ENCODE peak calls at places on chromosomes 1 and 21, in eight cellular contexts. A is activated CD4-positive, alpha-beta T cell treated with anti-CD3 and anti-CD28 coated beads, Interleukin-2, amount 50 U/mL, for 24 hours; Z is ureter; N is lower lobe of right lung; B is esophagus squamous epithelium; G is fibroblast of mammary gland; S is HEK293T; Y is NCI-H460. V is an unnamed sample.

GRCh38 chr1:55448261-55448660 is 233.1 kb upstream of the USP24 start:
- DNase-seq in A (no peak), Z (no peak), N (no peak), B (no peak), G (no peak), S (no peak), Y (no peak), V (no peak)

GRCh38 chr1:145858238-145858936 is 494 bp downstream of the PIAS3 start:
- DNase-seq in A (no peak), Z (peak; percentile 69), N (peak; percentile 73), B (peak; percentile 19), G (no peak), S (peak; percentile 70), Y (no peak), V (peak; percentile 89)

GRCh38 chr1:187839873-187840272 is 1011.1 kb downstream of the PLA2G4A start:
- DNase-seq in A (no peak), Z (no peak), N (no peak), B (no peak), G (no peak), S (no peak), Y (peak; percentile 72), V (no peak)

GRCh38 chr1:3928622-3929021 is 28.6 kb upstream of the C1orf174 start:
- DNase-seq in A (no peak), Z (no peak), N (no peak), B (no peak), G (no peak), S (no peak), Y (no peak), V (no peak)

GRCh38 chr1:67646145-67647035 is 38.6 kb upstream of the GADD45A start:
- DNase-seq in A (no peak), Z (peak; percentile 51), N (no peak), B (no peak), G (peak; percentile 30), S (peak; percentile 52), Y (no peak), V (peak; percentile 17)

GRCh38 chr1:35958558-35958957 is 27.7 kb downstream of the AGO3 start:
- DNase-seq in A (no peak), Z (no peak), N (no peak), B (no peak), G (no peak), S (no peak), Y (no peak), V (no peak)

GRCh38 chr21:43369124-43369523 is 57.8 kb downstream of the SIK1 start:
- DNase-seq in A (no peak), Z (no peak), N (no peak), B (no peak), G (peak; percentile 76), S (no peak), Y (peak; percentile 61), V (peak; percentile 80)

GRCh38 chr1:204513117-204513716 is 3.0 kb upstream of the MDM4 start:
- DNase-seq in A (no peak), Z (no peak), N (peak; percentile 78), B (no peak), G (no peak), S (no peak), Y (no peak), V (no peak)

GRCh38 chr1:45848714-45849113 is 45.3 kb downstream of the MAST2 start:
- DNase-seq in A (no peak), Z (no peak), N (no peak), B (no peak), G (no peak), S (no peak), Y (no peak), V (no peak)